ENCODE peak calls at places on chromosomes 11 and 22, in ten cellular contexts. J is breast epithelium; E is mucosa of descending colon; T is BE2C; H is psoas muscle; V is CD4-positive, alpha-beta memory T cell; M is Panc1; K is right lobe of liver; S is transverse colon; B is GM23248. A is an unnamed sample. For H3K9me3, the result is how much of the 10 kb centered on the place peaks cover.

GRCh38 chr11:85627332-85627997 is at the start of gene DLG2:
- DNase-seq in J (no peak), E (peak), T (no peak), H (no peak), V (peak), M (no peak), K (no peak), S (no peak), B (peak), A (no peak)

GRCh38 chr11:2426826-2427521 is 17.3 kb downstream of the TRPM5 start:
- DNase-seq in J (no peak), E (peak), T (no peak), H (no peak), V (no peak), M (no peak), K (no peak), S (peak), B (no peak), A (no peak)

GRCh38 chr22:44254811-44255210 is 57.9 kb downstream of the SHISAL1 start:
- DNase-seq in J (no peak), E (no peak), T (no peak), H (no peak), V (no peak), M (no peak), K (no peak), S (no peak), B (no peak), A (no peak)

GRCh38 chr11:93330446-93330984 is at the start of gene DEUP1:
- DNase-seq in J (peak), E (peak), T (peak), H (peak), V (peak), M (no peak), K (peak), S (peak), B (peak), A (no peak)

GRCh38 chr11:78834886-78835285 is 260.2 kb upstream of the NARS2 start:
- DNase-seq in J (no peak), E (no peak), T (no peak), H (no peak), V (no peak), M (no peak), K (no peak), S (no peak), B (no peak), A (no peak)

GRCh38 chr11:77141034-77141433 is 13.0 kb downstream of the MYO7A start:
- DNase-seq in J (no peak), E (no peak), T (no peak), H (no peak), V (no peak), M (no peak), K (no peak), S (no peak), B (peak), A (no peak)

GRCh38 chr11:117618273-117618672 is 178.7 kb downstream of the DSCAML1 start:
- DNase-seq in J (no peak), E (no peak), T (no peak), H (no peak), V (no peak), M (no peak), K (no peak), S (no peak), B (no peak), A (no peak)

GRCh38 chr11:31823372-31824371 is 12.6 kb upstream of the PAX6 start:
- DNase-seq in J (no peak), E (no peak), T (no peak), H (no peak), V (no peak), M (no peak), K (no peak), S (no peak), B (no peak), A (no peak)

GRCh38 chr11:86807356-86807755 is 7.0 kb downstream of the PRSS23 start:
- DNase-seq in J (no peak), E (no peak), T (no peak), H (no peak), V (no peak), M (no peak), K (no peak), S (no peak), B (no peak), A (no peak)

GRCh38 chr22:43168416-43169309 is 17.3 kb downstream of the TSPO start:
- DNase-seq in J (no peak), E (no peak), T (no peak), H (no peak), V (no peak), M (no peak), K (no peak), S (no peak), B (peak), A (no peak)

GRCh38 chr11:111299111-111300026 is 1.0 kb downstream of the POU2AF3 start:
- DNase-seq in J (no peak), E (peak), T (no peak), H (peak), V (no peak), M (no peak), K (peak), S (peak), B (peak), A (no peak)

GRCh38 chr11:117705866-117706265 is 91.2 kb downstream of the DSCAML1 start:
- DNase-seq in J (no peak), E (no peak), T (no peak), H (no peak), V (no peak), M (no peak), K (no peak), S (no peak), B (no peak), A (no peak)

GRCh38 chr11:19980957-19981669 is 179.2 kb downstream of the DBX1 start:
- DNase-seq in J (no peak), E (peak), T (no peak), H (no peak), V (no peak), M (no peak), K (no peak), S (peak), B (peak), A (no peak)

GRCh38 chr11:133306019-133306418 is 226.3 kb downstream of the OPCML start:
- DNase-seq in J (no peak), E (no peak), T (no peak), H (no peak), V (no peak), M (no peak), K (no peak), S (no peak), B (no peak), A (no peak)

GRCh38 chr22:24134090-24134846 is 47.0 kb upstream of the SUSD2 start:
- DNase-seq in J (no peak), E (peak), T (peak), H (no peak), V (peak), M (no peak), K (no peak), S (peak), B (no peak), A (peak)

GRCh38 chr11:12430912-12431311 is 53.5 kb downstream of the PARVA start:
- DNase-seq in J (no peak), E (peak), T (no peak), H (peak), V (no peak), M (no peak), K (no peak), S (peak), B (peak), A (no peak)

GRCh38 chr22:50486561-50487289 is at the start of gene MIOX:
- DNase-seq in J (no peak), E (no peak), T (peak), H (no peak), V (no peak), M (no peak), K (no peak), S (no peak), B (peak), A (no peak)

GRCh38 chr22:49348631-49349030 is 479.0 kb downstream of the BRD1 start:
- DNase-seq in J (peak), E (no peak), T (no peak), H (peak), V (no peak), M (no peak), K (no peak), S (no peak), B (no peak), A (no peak)

GRCh38 chr22:49349181-49349835 is 478.4 kb downstream of the BRD1 start:
- DNase-seq in J (peak), E (no peak), T (no peak), H (peak), V (no peak), M (no peak), K (no peak), S (no peak), B (no peak), A (no peak)

GRCh38 chr22:49345896-49346295 is 481.8 kb downstream of the BRD1 start:
- DNase-seq in J (peak), E (no peak), T (no peak), H (peak), V (no peak), M (no peak), K (no peak), S (no peak), B (no peak), A (no peak)

GRCh38 chr22:49349841-49350381 is 477.8 kb downstream of the BRD1 start:
- DNase-seq in J (peak), E (no peak), T (no peak), H (peak), V (no peak), M (no peak), K (no peak), S (no peak), B (no peak), A (no peak)

GRCh38 chr22:49347376-49347775 is 480.3 kb downstream of the BRD1 start:
- DNase-seq in J (peak), E (no peak), T (no peak), H (peak), V (no peak), M (no peak), K (no peak), S (no peak), B (no peak), A (no peak)
- H3K9me3 ChIP-seq in J (under half), E (under half), T (under half), H (under half), V (under half), M (under half), K (under half), S (under half), B (under half), A (under half)

DNA sequence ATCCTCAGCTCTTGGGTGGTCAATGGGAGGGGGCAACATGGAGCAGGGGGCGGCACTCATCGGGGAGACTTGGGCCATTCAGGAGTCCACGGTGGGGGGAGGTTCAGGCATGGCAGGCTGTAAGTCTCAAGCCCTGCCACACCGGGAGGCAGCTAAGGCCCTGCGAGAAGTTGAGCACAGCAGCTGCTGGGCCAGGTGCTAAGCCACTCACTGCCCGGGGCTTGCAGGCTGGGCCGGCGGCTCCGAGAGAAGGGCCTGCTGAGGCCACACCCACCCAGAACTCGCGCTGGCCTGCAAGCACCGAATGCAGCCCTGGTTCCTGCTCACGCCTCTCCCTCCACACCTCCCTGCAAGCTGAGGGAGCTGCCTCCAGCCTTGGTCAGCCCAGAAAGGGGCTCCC is 131.4 kb downstream of the OR4C45 start:
- DNase-seq in J (no peak), E (no peak), T (no peak), H (no peak), V (no peak), M (no peak), K (no peak), S (no peak), B (no peak), A (no peak)
- H3K9me3 ChIP-seq in J (under half), E (under half), T (under half), H (under half), V (under half), M (under half), K (under half), S (under half), B (under half), A (under half)

GRCh38 chr11:71133946-71134345 is 118.4 kb downstream of the SHANK2 start:
- DNase-seq in J (no peak), E (no peak), T (no peak), H (no peak), V (no peak), M (no peak), K (no peak), S (no peak), B (no peak), A (no peak)
- H3K9me3 ChIP-seq in J (under half), E (under half), T (under half), H (under half), V (under half), M (under half), K (under half), S (under half), B (under half), A (under half)

GRCh38 chr11:54927704-54928103 is 221.1 kb downstream of the OR4A5 start:
- DNase-seq in J (no peak), E (no peak), T (no peak), H (no peak), V (no peak), M (no peak), K (no peak), S (no peak), B (no peak), A (no peak)
- H3K9me3 ChIP-seq in J (half or more), E (half or more), T (under half), H (half or more), V (under half), M (under half), K (under half), S (half or more), B (under half), A (under half)

A was measured in T-helper 17 cell.